ENCODE peak calls at places on chromosomes 11 and 22, in seven cellular contexts. Y is neuronal stem cell, A is mesendoderm, Z is H9, N is mesenchymal stem cell, X is H1, F is trophoblast cell. K is an unnamed sample.

GRCh38 chr11:128921790-128922189 is 20.9 kb downstream of the TP53AIP1 start:
- DNase-seq in Y (no peak), F (no peak), A (no peak), Z (no peak), N (no peak), X (no peak), K (no peak)

GRCh38 chr22:43440556-43440955 is 28.7 kb downstream of the MPPED1 start:
- DNase-seq in Y (no peak), N (no peak), F (no peak), A (no peak), X (no peak), Z (no peak), K (no peak)

GRCh38 chr11:131186629-131187075 is 183.8 kb upstream of the NTM start:
- DNase-seq in N (no peak), Z (peak), X (peak), F (no peak), A (peak), Y (no peak), K (no peak)

GRCh38 chr11:34266090-34266912 is 91.5 kb downstream of the ABTB2 start:
- DNase-seq in N (peak), Y (no peak), A (no peak), X (no peak), F (no peak), Z (no peak), K (peak)

GRCh38 chr11:68338041-68338800 is 25.8 kb downstream of the LRP5 start:
- DNase-seq in F (peak), Z (no peak), Y (no peak), A (no peak), X (no peak), N (peak), K (peak)

GRCh38 chr22:22558972-22559603 is at the start of gene PRAME:
- DNase-seq in F (peak), N (peak), A (peak), X (peak), Y (peak), Z (peak), K (peak)

GRCh38 chr11:61914471-61915171 is 2.7 kb downstream of the RAB3IL1 start:
- DNase-seq in F (no peak), N (no peak), X (no peak), Y (no peak), Z (no peak), A (no peak), K (no peak)

GRCh38 chr11:124717786-124718634 is 21.7 kb upstream of the NRGN start:
- DNase-seq in Y (peak), F (no peak), X (peak), A (peak), Z (peak), N (peak), K (peak)

GRCh38 chr11:10407055-10407454 is 48.0 kb upstream of the AMPD3 start:
- DNase-seq in A (peak), Y (no peak), F (peak), N (peak), Z (no peak), X (no peak), K (peak)

GRCh38 chr11:57566564-57567209 is 785 bp downstream of the UBE2L6 start:
- DNase-seq in Z (no peak), F (peak), X (no peak), Y (no peak), A (no peak), N (no peak), K (no peak)

GRCh38 chr22:44094751-44095302 is 70.7 kb downstream of the PARVB start:
- DNase-seq in A (no peak), Y (no peak), F (no peak), N (no peak), Z (no peak), X (no peak), K (no peak)

GRCh38 chr22:29205598-29206371 is at the start of gene EMID1:
- DNase-seq in X (peak), N (peak), F (peak), Z (peak), Y (peak), A (peak), K (peak)

GRCh38 chr11:13229675-13230359 is 47.8 kb upstream of the BMAL1 start:
- DNase-seq in Y (no peak), N (no peak), Z (no peak), X (no peak), F (no peak), A (no peak), K (no peak)

GRCh38 chr11:133927690-133928627 is 28.8 kb downstream of the IGSF9B start:
- DNase-seq in A (peak), N (peak), F (peak), Y (no peak), X (peak), Z (peak), K (peak)

GRCh38 chr22:36101756-36102155 is 58.8 kb downstream of the APOL3 start:
- DNase-seq in A (no peak), X (no peak), N (no peak), Y (no peak), F (no peak), Z (no peak), K (no peak)
- H2BK120ac ChIP-seq in A (no peak), X (no peak), N (no peak), Y (no peak), F (no peak), Z (no peak), K (no peak)

DNA sequence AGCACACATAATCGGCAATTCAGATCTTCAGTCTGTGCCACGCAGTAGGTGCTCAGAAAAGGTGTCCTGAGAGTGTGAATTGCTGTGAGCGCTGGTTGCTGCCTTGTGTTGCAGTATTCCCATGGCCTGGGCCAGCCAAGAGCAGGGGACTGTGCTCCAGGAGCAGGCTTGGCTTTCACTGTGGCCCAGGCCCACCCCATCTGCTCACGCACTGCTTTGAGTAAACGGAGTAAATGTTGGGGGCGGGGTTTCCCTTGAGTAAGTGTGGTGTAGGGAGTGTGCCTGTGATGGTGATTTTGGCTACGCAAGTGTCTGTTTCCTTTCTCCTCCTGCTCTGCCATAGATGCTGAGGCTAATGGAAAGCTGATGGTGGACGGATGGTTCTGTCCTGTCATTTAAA is 2.3 kb downstream of the CTTN start:
- DNase-seq in Y (no peak), Z (no peak), N (no peak), A (no peak), F (no peak), X (no peak), K (no peak)
- H3K9ac ChIP-seq in Y (no peak), Z (no peak), N (peak), A (peak), F (no peak), X (no peak), K (peak)

DNA sequence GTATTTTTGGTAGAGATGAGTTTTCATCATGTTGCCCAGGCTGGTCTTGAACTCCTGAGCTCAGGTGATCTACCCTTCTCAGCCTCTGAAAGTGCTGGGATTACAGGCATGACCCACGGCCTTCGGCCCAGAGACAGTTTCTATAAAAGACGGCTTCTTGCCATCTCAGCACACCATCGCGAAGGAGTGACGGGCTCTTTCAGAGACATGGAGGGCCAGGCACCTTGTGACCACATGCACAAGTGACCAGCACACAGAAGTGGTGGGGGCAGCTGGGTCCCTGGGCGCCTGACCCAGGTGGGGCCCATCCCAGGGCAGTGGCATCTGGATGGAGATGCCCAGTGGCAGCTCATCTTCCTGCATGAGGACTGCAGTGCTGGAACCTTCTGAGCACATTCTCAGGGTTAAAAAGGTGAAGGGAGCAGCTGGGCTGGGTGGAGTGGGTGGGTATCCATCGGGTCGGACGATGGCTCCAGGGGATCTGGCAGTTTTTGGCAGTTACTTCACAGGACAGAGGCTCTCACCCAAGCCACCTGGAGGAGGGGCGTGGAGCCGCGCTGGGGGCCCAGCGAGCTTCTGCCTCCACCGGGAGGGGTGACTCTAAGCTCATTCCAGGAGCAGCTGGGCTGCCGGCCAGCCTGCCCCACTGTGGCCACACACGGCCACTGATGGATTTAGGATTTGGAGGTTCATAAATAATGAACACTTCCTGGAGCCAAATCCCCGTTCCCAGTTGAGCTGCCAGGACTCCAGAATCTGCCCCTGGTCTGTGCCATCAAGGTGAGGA is 373.0 kb downstream of the CTTN start:
- DNase-seq in A (no peak), N (no peak), Y (no peak), X (no peak), Z (no peak), F (no peak), K (no peak)
- H2BK5ac ChIP-seq in A (no peak), N (no peak), Y (no peak), X (no peak), Z (no peak), F (no peak), K (no peak)

DNA sequence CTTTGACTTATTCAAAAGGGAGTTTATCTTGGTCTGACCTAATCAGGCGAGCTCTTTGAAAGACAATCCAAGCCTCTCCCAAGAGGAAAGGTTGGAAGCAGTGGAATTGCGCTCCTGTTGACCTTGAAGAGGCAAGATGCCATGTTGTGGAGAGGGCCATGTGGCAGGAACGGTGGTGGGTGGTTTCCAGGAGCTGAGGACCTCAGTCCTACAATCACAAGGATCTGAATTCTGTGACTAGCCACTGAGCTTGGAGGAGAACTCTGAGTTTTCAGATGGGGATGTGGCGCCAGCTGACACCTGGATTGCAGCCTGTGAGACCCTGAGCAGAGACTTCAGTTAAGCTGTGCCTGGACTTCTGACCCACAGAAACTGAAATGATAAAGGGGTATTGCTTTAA is 6.0 kb upstream of the CBX6 start:
- DNase-seq in F (no peak), Z (no peak), N (no peak), A (no peak), X (no peak), Y (no peak), K (no peak)
- H2BK120ac ChIP-seq in F (no peak), Z (no peak), N (no peak), A (no peak), X (no peak), Y (no peak), K (no peak)

DNA sequence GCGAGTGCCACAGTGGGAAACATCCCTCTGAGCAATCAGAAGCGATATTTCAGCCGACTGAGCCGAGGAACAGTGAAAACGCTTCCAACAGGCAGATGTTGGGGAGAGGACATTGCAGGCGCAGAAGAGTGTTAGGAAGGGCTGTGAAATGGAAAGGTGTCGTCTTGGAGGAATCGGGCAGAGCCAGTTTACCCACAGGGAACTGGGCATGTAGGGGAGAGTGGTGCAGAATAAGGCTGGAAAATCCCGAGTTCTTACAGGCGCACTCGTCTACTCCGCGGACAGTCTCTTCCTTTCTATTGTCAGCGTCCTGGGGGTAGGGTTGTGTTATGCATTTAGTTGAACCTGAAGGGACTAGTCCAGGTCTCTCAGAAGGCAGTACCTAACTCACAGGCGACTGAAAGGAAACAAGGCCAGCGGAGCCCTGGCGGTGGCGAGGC is 1.1 kb upstream of the APLP2 start:
- DNase-seq in X (no peak), A (no peak), Z (no peak), Y (no peak), N (no peak), F (no peak), K (no peak)
- H3K9ac ChIP-seq in X (peak), A (peak), Z (peak), Y (no peak), N (peak), F (peak), K (peak)